ENCODE peak calls at places on chromosomes 3 and 15, in five cellular contexts. One of them, this sample, is unnamed.

GRCh38 chr15:87707581-87708130 is 548.9 kb downstream of the NTRK3 start:
- DNase-seq in GM23248: no peak
- DNase-seq in heart right ventricle: no peak
- DNase-seq in mesenchymal stem cell: no peak
- DNase-seq in naive thymus-derived CD4-positive, alpha-beta T cell: no peak
- DNase-seq in this sample: no peak

GRCh38 chr3:51307458-51307857 is 77.6 kb upstream of the MANF start:
- DNase-seq in heart right ventricle: no peak
- DNase-seq in GM23248: no peak
- DNase-seq in mesenchymal stem cell: no peak
- DNase-seq in naive thymus-derived CD4-positive, alpha-beta T cell: no peak
- DNase-seq in this sample: no peak

GRCh38 chr15:63054985-63055384 is 12.4 kb downstream of the TPM1 start:
- DNase-seq in heart right ventricle: no peak
- DNase-seq in naive thymus-derived CD4-positive, alpha-beta T cell: no peak
- DNase-seq in GM23248: peak; percentile 46
- DNase-seq in mesenchymal stem cell: peak; percentile 48
- DNase-seq in this sample: no peak

GRCh38 chr3:194671511-194671899 is 486 bp downstream of the LSG1 start:
- DNase-seq in mesenchymal stem cell: peak; percentile 60
- DNase-seq in heart right ventricle: no peak
- DNase-seq in naive thymus-derived CD4-positive, alpha-beta T cell: peak; percentile 47
- DNase-seq in GM23248: peak; percentile 74
- DNase-seq in this sample: no peak

GRCh38 chr15:47750030-47750739 is 32.9 kb downstream of the SEMA6D start:
- DNase-seq in GM23248: peak; percentile 92
- DNase-seq in heart right ventricle: no peak
- DNase-seq in naive thymus-derived CD4-positive, alpha-beta T cell: no peak
- DNase-seq in mesenchymal stem cell: peak; percentile 89
- DNase-seq in this sample: no peak

GRCh38 chr3:119331661-119332060 is 37.5 kb downstream of the ARHGAP31 start:
- DNase-seq in mesenchymal stem cell: no peak
- DNase-seq in naive thymus-derived CD4-positive, alpha-beta T cell: no peak
- DNase-seq in heart right ventricle: no peak
- DNase-seq in GM23248: peak; percentile 79
- DNase-seq in this sample: no peak

GRCh38 chr15:83248151-83248851 is 36.2 kb downstream of the BNC1 start:
- DNase-seq in heart right ventricle: peak; percentile 37
- DNase-seq in naive thymus-derived CD4-positive, alpha-beta T cell: peak; percentile 44
- DNase-seq in GM23248: peak; percentile 66
- DNase-seq in mesenchymal stem cell: peak; percentile 75
- DNase-seq in this sample: peak; percentile 63

GRCh38 chr3:183844606-183845005 is 19.2 kb upstream of the MAP6D1 start:
- DNase-seq in heart right ventricle: no peak
- DNase-seq in GM23248: peak; percentile 90
- DNase-seq in naive thymus-derived CD4-positive, alpha-beta T cell: no peak
- DNase-seq in mesenchymal stem cell: peak; percentile 90
- DNase-seq in this sample: no peak

GRCh38 chr3:192816274-192816853 is 89.0 kb upstream of the FGF12 start:
- DNase-seq in GM23248: peak; percentile 77
- DNase-seq in mesenchymal stem cell: peak; percentile 71
- DNase-seq in heart right ventricle: no peak
- DNase-seq in naive thymus-derived CD4-positive, alpha-beta T cell: peak; percentile 16
- DNase-seq in this sample: no peak

GRCh38 chr3:165339753-165340152 is 143.6 kb upstream of the SLITRK3 start:
- DNase-seq in naive thymus-derived CD4-positive, alpha-beta T cell: no peak
- DNase-seq in heart right ventricle: no peak
- DNase-seq in mesenchymal stem cell: peak; percentile 22
- DNase-seq in GM23248: peak; percentile 1
- DNase-seq in this sample: no peak

GRCh38 chr3:171614318-171614967 is 154.2 kb upstream of the TNIK start:
- DNase-seq in heart right ventricle: peak; percentile 10
- DNase-seq in mesenchymal stem cell: peak; percentile 43
- DNase-seq in GM23248: peak; percentile 52
- DNase-seq in naive thymus-derived CD4-positive, alpha-beta T cell: peak; percentile 8
- DNase-seq in this sample: peak; percentile 16

GRCh38 chr3:196942915-196943277 is 568 bp upstream of the NCBP2 start:
- DNase-seq in naive thymus-derived CD4-positive, alpha-beta T cell: no peak
- DNase-seq in GM23248: peak; percentile 53
- DNase-seq in heart right ventricle: no peak
- DNase-seq in mesenchymal stem cell: peak; percentile 27
- DNase-seq in this sample: no peak

DNA sequence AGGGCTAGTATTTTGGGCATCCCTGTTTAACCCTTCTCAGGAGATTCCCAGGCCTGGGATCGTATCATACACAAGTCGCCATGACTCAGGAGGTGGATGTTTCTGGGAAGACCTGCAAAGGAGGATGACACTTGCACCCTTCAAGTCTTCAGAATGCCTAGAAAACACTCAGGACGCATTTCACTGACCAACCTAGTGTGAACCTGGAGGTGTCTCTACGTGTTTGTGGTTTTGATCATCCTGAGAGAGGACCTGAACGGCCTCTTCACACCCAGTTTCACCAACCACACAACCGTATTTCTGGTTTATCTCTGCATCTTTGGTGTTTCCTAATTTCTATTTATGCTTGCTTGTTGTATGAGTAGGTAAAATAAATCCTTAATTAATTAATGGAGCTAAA is 2.8 kb upstream of the CLDND1 start:
- DNase-seq in mesenchymal stem cell: no peak
- DNase-seq in naive thymus-derived CD4-positive, alpha-beta T cell: no peak
- DNase-seq in heart right ventricle: no peak
- DNase-seq in GM23248: no peak
- DNase-seq in this sample: no peak
- H3K27me3 ChIP-seq in mesenchymal stem cell: no peaks in the 10 kb centered on the region
- H3K27me3 ChIP-seq in naive thymus-derived CD4-positive, alpha-beta T cell: no peaks in the 10 kb centered on the region
- H3K27me3 ChIP-seq in heart right ventricle: no peaks in the 10 kb centered on the region
- H3K27me3 ChIP-seq in GM23248: peaks cover 12% of the 10 kb centered on the region
- H3K27me3 ChIP-seq in this sample: no peaks in the 10 kb centered on the region

GRCh38 chr3:127773752-127774395 is 48.4 kb downstream of the MGLL start:
- DNase-seq in naive thymus-derived CD4-positive, alpha-beta T cell: no peak
- DNase-seq in heart right ventricle: no peak
- DNase-seq in GM23248: no peak
- DNase-seq in mesenchymal stem cell: no peak
- DNase-seq in this sample: no peak

GRCh38 chr3:127772776-127773751 is 49.3 kb downstream of the MGLL start:
- DNase-seq in GM23248: no peak
- DNase-seq in naive thymus-derived CD4-positive, alpha-beta T cell: no peak
- DNase-seq in mesenchymal stem cell: peak; percentile 43
- DNase-seq in heart right ventricle: no peak
- DNase-seq in this sample: no peak

GRCh38 chr3:127775398-127776109 is 46.8 kb downstream of the MGLL start:
- DNase-seq in GM23248: peak; percentile 84
- DNase-seq in naive thymus-derived CD4-positive, alpha-beta T cell: no peak
- DNase-seq in mesenchymal stem cell: peak; percentile 94
- DNase-seq in heart right ventricle: peak; percentile 78
- DNase-seq in this sample: no peak

GRCh38 chr3:127776347-127776746 is 46.0 kb downstream of the MGLL start:
- DNase-seq in mesenchymal stem cell: no peak
- DNase-seq in naive thymus-derived CD4-positive, alpha-beta T cell: no peak
- DNase-seq in GM23248: no peak
- DNase-seq in heart right ventricle: no peak
- DNase-seq in this sample: no peak

DNA sequence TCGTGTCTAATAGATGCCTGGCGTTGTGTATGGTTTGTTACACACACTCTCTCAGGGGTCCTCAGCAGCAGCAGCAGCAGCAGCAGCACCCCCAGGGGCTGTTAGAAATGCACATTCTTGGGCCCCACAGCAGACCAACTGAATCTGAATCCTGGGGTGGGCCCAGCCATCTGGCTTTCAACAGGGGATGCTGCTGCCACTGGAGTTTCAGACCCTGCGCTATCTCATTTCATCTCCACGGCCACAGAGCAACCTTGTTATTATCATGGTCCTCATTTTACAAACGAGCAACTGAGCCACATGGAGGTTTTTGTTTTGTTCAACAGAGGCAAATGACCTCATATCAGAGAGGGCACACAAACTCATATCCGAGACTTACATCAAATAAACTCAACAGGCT is 47.7 kb downstream of the MGLL start:
- DNase-seq in naive thymus-derived CD4-positive, alpha-beta T cell: no peak
- DNase-seq in heart right ventricle: no peak
- DNase-seq in mesenchymal stem cell: no peak
- DNase-seq in GM23248: no peak
- DNase-seq in this sample: no peak
- H3K4me1 ChIP-seq in naive thymus-derived CD4-positive, alpha-beta T cell: no peaks in the 10 kb centered on the region
- H3K4me1 ChIP-seq in heart right ventricle: peaks cover 78% of the 10 kb centered on the region
- H3K4me1 ChIP-seq in mesenchymal stem cell: peaks cover 34% of the 10 kb centered on the region
- H3K4me1 ChIP-seq in GM23248: peaks cover 27% of the 10 kb centered on the region
- H3K4me1 ChIP-seq in this sample: no peaks in the 10 kb centered on the region

GRCh38 chr15:60006808-60007346 is 2.8 kb downstream of the FOXB1 start:
- DNase-seq in naive thymus-derived CD4-positive, alpha-beta T cell: no peak
- DNase-seq in GM23248: no peak
- DNase-seq in heart right ventricle: no peak
- DNase-seq in mesenchymal stem cell: no peak
- DNase-seq in this sample: no peak
- H3K27me3 ChIP-seq in naive thymus-derived CD4-positive, alpha-beta T cell: peaks cover 70% of the 10 kb centered on the region
- H3K27me3 ChIP-seq in GM23248: peaks cover 97% of the 10 kb centered on the region
- H3K27me3 ChIP-seq in heart right ventricle: peaks cover 100% of the 10 kb centered on the region
- H3K27me3 ChIP-seq in mesenchymal stem cell: peaks cover 83% of the 10 kb centered on the region
- H3K27me3 ChIP-seq in this sample: peaks cover 26% of the 10 kb centered on the region

GRCh38 chr3:72339750-72340025 is 508.6 kb downstream of the SHQ1 start:
- DNase-seq in heart right ventricle: no peak
- DNase-seq in GM23248: no peak
- DNase-seq in mesenchymal stem cell: no peak
- DNase-seq in naive thymus-derived CD4-positive, alpha-beta T cell: no peak
- DNase-seq in this sample: no peak

GRCh38 chr3:72340056-72340455 is 508.2 kb downstream of the SHQ1 start:
- DNase-seq in GM23248: no peak
- DNase-seq in heart right ventricle: no peak
- DNase-seq in mesenchymal stem cell: no peak
- DNase-seq in naive thymus-derived CD4-positive, alpha-beta T cell: no peak
- DNase-seq in this sample: no peak

GRCh38 chr3:72341380-72341770 is 506.9 kb downstream of the SHQ1 start:
- DNase-seq in mesenchymal stem cell: no peak
- DNase-seq in GM23248: no peak
- DNase-seq in naive thymus-derived CD4-positive, alpha-beta T cell: no peak
- DNase-seq in heart right ventricle: no peak
- DNase-seq in this sample: no peak

GRCh38 chr3:72341943-72342342 is 506.3 kb downstream of the SHQ1 start:
- DNase-seq in GM23248: peak; percentile 24
- DNase-seq in heart right ventricle: no peak
- DNase-seq in naive thymus-derived CD4-positive, alpha-beta T cell: no peak
- DNase-seq in mesenchymal stem cell: peak; percentile 17
- DNase-seq in this sample: no peak

GRCh38 chr3:72340476-72341379 is 507.5 kb downstream of the SHQ1 start:
- DNase-seq in GM23248: peak; percentile 39
- DNase-seq in mesenchymal stem cell: peak; percentile 34
- DNase-seq in heart right ventricle: no peak
- DNase-seq in naive thymus-derived CD4-positive, alpha-beta T cell: no peak
- DNase-seq in this sample: no peak
- H3K4me1 ChIP-seq in GM23248: peaks cover 20% of the 10 kb centered on the region
- H3K4me1 ChIP-seq in mesenchymal stem cell: peaks cover 21% of the 10 kb centered on the region
- H3K4me1 ChIP-seq in heart right ventricle: peaks cover 23% of the 10 kb centered on the region
- H3K4me1 ChIP-seq in naive thymus-derived CD4-positive, alpha-beta T cell: peaks cover 30% of the 10 kb centered on the region
- H3K4me1 ChIP-seq in this sample: peaks cover 7% of the 10 kb centered on the region

GRCh38 chr15:60005352-60006202 is 1.5 kb downstream of the FOXB1 start:
- DNase-seq in naive thymus-derived CD4-positive, alpha-beta T cell: no peak
- DNase-seq in GM23248: no peak
- DNase-seq in heart right ventricle: no peak
- DNase-seq in mesenchymal stem cell: no peak
- DNase-seq in this sample: no peak
- H3K27me3 ChIP-seq in naive thymus-derived CD4-positive, alpha-beta T cell: peaks cover 83% of the 10 kb centered on the region
- H3K27me3 ChIP-seq in GM23248: peaks cover 97% of the 10 kb centered on the region
- H3K27me3 ChIP-seq in heart right ventricle: peaks cover 100% of the 10 kb centered on the region
- H3K27me3 ChIP-seq in mesenchymal stem cell: peaks cover 88% of the 10 kb centered on the region
- H3K27me3 ChIP-seq in this sample: peaks cover 33% of the 10 kb centered on the region

DNA sequence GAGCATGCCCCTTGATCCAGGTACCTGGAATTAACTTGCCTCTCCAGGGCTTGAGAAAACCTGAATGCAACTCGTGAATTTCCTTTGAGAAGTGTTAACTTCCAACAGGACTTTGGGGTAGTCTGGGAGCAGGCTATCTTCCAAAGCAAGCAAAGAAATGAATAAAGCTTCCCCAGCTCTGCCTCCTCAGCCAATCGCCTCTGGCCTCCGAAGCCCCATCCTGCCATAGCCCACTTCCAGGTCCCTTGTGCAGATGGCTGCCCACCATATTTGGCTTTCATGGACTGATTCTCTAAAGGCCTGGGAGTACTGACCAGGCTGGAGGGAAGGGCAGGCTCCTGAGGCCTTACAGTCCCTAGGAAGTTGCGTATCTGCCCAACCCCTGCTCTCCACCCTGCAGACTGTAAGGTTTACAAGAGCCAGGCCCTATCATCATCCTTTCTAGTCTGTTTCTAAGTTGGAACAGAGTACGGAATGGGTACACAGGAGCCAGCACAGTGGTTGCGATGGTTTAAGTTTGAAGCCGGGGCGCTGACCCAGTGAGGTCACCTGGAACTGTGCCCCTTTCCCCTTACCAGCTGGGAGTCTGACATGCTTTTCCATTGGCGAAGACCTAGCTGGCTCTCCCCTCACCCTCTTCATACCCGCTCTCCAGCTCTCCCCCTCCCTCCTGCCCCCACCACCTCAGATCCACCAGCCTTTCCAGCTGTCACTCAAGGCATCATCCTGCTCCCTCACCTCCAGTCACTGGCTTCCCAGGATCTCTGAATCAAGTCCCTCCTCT is 1.1 kb upstream of the PML start:
- DNase-seq in heart right ventricle: no peak
- DNase-seq in naive thymus-derived CD4-positive, alpha-beta T cell: no peak
- DNase-seq in mesenchymal stem cell: no peak
- DNase-seq in GM23248: no peak
- DNase-seq in this sample: no peak
- H3K4me1 ChIP-seq in heart right ventricle: peaks cover 79% of the 10 kb centered on the region
- H3K4me1 ChIP-seq in naive thymus-derived CD4-positive, alpha-beta T cell: peaks cover 38% of the 10 kb centered on the region
- H3K4me1 ChIP-seq in mesenchymal stem cell: peaks cover 42% of the 10 kb centered on the region
- H3K4me1 ChIP-seq in GM23248: peaks cover 28% of the 10 kb centered on the region
- H3K4me1 ChIP-seq in this sample: no peaks in the 10 kb centered on the region

DNA sequence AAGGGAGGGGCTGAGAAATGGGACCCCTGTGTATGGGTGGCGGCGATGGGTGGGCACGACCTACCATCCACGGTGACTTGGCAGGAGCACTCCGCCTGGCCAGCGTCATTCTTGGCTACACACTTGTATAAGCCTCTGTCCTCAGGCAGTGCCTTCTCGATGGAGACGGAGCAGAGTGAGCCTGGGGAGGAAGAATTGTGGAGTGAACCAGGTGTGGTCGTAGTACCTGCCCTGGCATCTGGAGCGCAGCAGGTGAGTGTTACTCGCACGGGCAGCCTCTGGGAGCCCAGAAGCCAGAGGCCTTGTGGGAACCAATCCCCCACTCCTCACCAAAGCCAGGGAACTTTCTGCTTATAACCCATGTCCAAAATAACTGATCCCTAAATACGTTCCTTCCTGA is 107.8 kb upstream of the HACD2 start:
- DNase-seq in mesenchymal stem cell: no peak
- DNase-seq in naive thymus-derived CD4-positive, alpha-beta T cell: no peak
- DNase-seq in heart right ventricle: no peak
- DNase-seq in GM23248: no peak
- DNase-seq in this sample: no peak
- H3K27me3 ChIP-seq in mesenchymal stem cell: no peaks in the 10 kb centered on the region
- H3K27me3 ChIP-seq in naive thymus-derived CD4-positive, alpha-beta T cell: no peaks in the 10 kb centered on the region
- H3K27me3 ChIP-seq in heart right ventricle: no peaks in the 10 kb centered on the region
- H3K27me3 ChIP-seq in GM23248: no peaks in the 10 kb centered on the region
- H3K27me3 ChIP-seq in this sample: no peaks in the 10 kb centered on the region

GRCh38 chr3:45776611-45777010 is 19.7 kb downstream of the SLC6A20 start:
- DNase-seq in heart right ventricle: no peak
- DNase-seq in naive thymus-derived CD4-positive, alpha-beta T cell: no peak
- DNase-seq in GM23248: no peak
- DNase-seq in mesenchymal stem cell: no peak
- DNase-seq in this sample: no peak
- H3K4me1 ChIP-seq in heart right ventricle: no peaks in the 10 kb centered on the region
- H3K4me1 ChIP-seq in naive thymus-derived CD4-positive, alpha-beta T cell: peaks cover 3% of the 10 kb centered on the region
- H3K4me1 ChIP-seq in GM23248: no peaks in the 10 kb centered on the region
- H3K4me1 ChIP-seq in mesenchymal stem cell: peaks cover 2% of the 10 kb centered on the region
- H3K4me1 ChIP-seq in this sample: peaks cover 1% of the 10 kb centered on the region

This sample was measured in iPS DF 6.9.